ENCODE peak calls at places on chromosomes 1 and 21, in four cellular contexts. L is esophagus squamous epithelium; G is fibroblast of lung; M is stimulated activated CD4-positive, alpha-beta T cell treated with anti-CD3 and anti-CD28 coated beads, TNF-alpha, amount 100 ng/mL, for 24 hours. Q is an unnamed sample.

GRCh38 chr1:153945795-153946621 is 510 bp downstream of the DENND4B start:
- DNase-seq in L (peak), G (peak), M (peak), Q (peak)

GRCh38 chr1:166844791-166845190 is 5.5 kb downstream of the POGK start:
- DNase-seq in L (no peak), G (peak), M (no peak), Q (no peak)

GRCh38 chr1:37332126-37332525 is 142.3 kb upstream of the ZC3H12A start:
- DNase-seq in L (no peak), G (no peak), M (no peak), Q (no peak)

GRCh38 chr1:116699605-116700004 is 32.1 kb upstream of the IGSF3 start:
- DNase-seq in L (no peak), G (no peak), M (no peak), Q (no peak)

GRCh38 chr1:52296345-52296744 is 69.7 kb downstream of the CC2D1B start:
- DNase-seq in L (no peak), G (peak), M (no peak), Q (no peak)

GRCh38 chr1:243718893-243719292 is 131.2 kb downstream of the AKT3 start:
- DNase-seq in L (no peak), G (peak), M (no peak), Q (no peak)

GRCh38 chr1:225004396-225004795 is 74.9 kb downstream of the DNAH14 start:
- DNase-seq in L (no peak), G (no peak), M (no peak), Q (no peak)

GRCh38 chr21:31235671-31236450 is 108.2 kb downstream of the TIAM1 start:
- DNase-seq in L (no peak), G (peak), M (no peak), Q (peak)

GRCh38 chr1:50422675-50422945 is 633 bp downstream of the DMRTA2 start:
- DNase-seq in L (no peak), G (no peak), M (no peak), Q (no peak)

GRCh38 chr1:228039504-228039903 is 32.7 kb downstream of the WNT3A start:
- DNase-seq in L (no peak), G (no peak), M (no peak), Q (no peak)

GRCh38 chr1:172698224-172698623 is 39.3 kb downstream of the FASLG start:
- DNase-seq in L (no peak), G (no peak), M (no peak), Q (no peak)

GRCh38 chr1:59986736-59987310 is 60.2 kb upstream of the CYP2J2 start:
- DNase-seq in L (no peak), G (no peak), M (no peak), Q (no peak)

Q was measured in NK-92 treated with Interleukin-12 subunit alpha and Interleukin-12 subunit beta, amount 100 ng/mL, for 24 hours.